ENCODE peak calls at places on chromosome 19, in four cellular contexts. N is fibroblast of lung; F is ovary; C is CD8-positive, alpha-beta T cell. E is an unnamed sample.

GRCh38 chr19:34841780-34842179 is 68.8 kb upstream of the ZNF599 start:
- DNase-seq in N (no peak), F (no peak), C (no peak), E (peak; percentile 35)

GRCh38 chr19:6374179-6374709 is 1.5 kb downstream of the PSPN start:
- DNase-seq in N (no peak), F (no peak), C (no peak), E (peak; percentile 49)

GRCh38 chr19:43667524-43668405 is 2.2 kb downstream of the PLAUR start:
- DNase-seq in N (no peak), F (peak; percentile 32), C (no peak), E (no peak)

GRCh38 chr19:52670046-52670445 is 31.9 kb upstream of the ZNF83 start:
- DNase-seq in N (no peak), F (no peak), C (no peak), E (no peak)

GRCh38 chr19:35509861-35510625 is 3.4 kb downstream of the DMKN start:
- DNase-seq in N (peak; percentile 22), F (peak; percentile 83), C (peak; percentile 56), E (peak; percentile 99)

GRCh38 chr19:51439021-51439465 is 19.2 kb downstream of the SIGLEC8 start:
- DNase-seq in N (peak; percentile 2), F (no peak), C (no peak), E (peak; percentile 65)

GRCh38 chr19:55304279-55304978 is 20.6 kb downstream of the BRSK1 start:
- DNase-seq in N (peak; percentile 24), F (no peak), C (no peak), E (peak; percentile 92)

GRCh38 chr19:51440846-51441409 is 17.3 kb downstream of the SIGLEC8 start:
- DNase-seq in N (no peak), F (no peak), C (no peak), E (no peak)

GRCh38 chr19:42412223-42412622 is 15.0 kb downstream of the LIPE start:
- DNase-seq in N (no peak), F (no peak), C (no peak), E (peak; percentile 83)

GRCh38 chr19:36101550-36102327 is 9.2 kb upstream of the OVOL3 start:
- DNase-seq in N (no peak), F (no peak), C (no peak), E (no peak)

GRCh38 chr19:3186891-3187661 is 1.3 kb downstream of the NCLN start:
- DNase-seq in N (no peak), F (no peak), C (no peak), E (peak; percentile 51)

GRCh38 chr19:3185482-3186376 is at the start of gene NCLN:
- DNase-seq in N (peak; percentile 95), F (peak; percentile 93), C (peak; percentile 91), E (peak; percentile 97)

GRCh38 chr19:3183721-3184641 is 1.7 kb upstream of the NCLN start:
- DNase-seq in N (no peak), F (no peak), C (no peak), E (no peak)

GRCh38 chr19:3186377-3186688 is 603 bp downstream of the NCLN start:
- DNase-seq in N (no peak), F (no peak), C (no peak), E (no peak)

DNA sequence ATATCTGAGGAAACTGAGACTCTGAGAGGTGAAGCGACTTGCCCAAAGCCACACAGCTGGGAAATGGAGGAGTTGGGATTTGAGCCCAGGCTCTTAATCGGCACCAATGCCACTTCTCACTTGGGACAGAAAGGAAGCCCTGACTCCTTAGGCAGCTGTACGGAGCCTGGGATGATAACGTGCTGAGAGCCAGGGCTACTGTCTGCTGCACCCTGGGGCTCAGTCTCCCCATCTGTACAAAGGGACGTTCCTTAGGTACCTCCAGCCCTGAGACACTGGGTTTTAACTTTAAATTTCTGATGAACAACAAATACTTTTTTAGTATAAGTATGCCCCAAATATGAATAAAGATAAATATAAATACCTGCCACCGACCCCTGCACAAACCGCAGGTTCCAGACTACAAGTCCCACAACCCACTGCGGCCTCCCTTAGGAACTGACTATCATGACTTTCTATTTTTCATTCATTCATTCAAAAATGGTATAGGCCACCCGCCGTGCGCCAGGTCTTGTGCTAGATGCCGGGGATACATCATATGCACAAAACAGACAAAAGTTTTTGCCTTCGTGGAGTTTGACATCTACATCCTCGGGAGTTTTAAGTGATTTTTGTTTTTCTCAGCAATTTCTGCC is 766 bp upstream of the NCLN start:
- DNase-seq in N (no peak), F (no peak), C (peak; percentile 50), E (peak; percentile 73)
- H3K4me3 ChIP-seq in N (peak overlapping the region; percentile 85), F (peak overlapping the region; percentile 87), C (peak overlapping the region; percentile 76), E (peak overlapping the region; percentile 95)

GRCh38 chr19:47778954-47779351 is 450 bp downstream of the SELENOW start:
- DNase-seq in N (no peak), F (peak; percentile 48), C (no peak), E (peak; percentile 67)

GRCh38 chr19:47781590-47782318 is 3.3 kb downstream of the SELENOW start:
- DNase-seq in N (no peak), F (peak; percentile 63), C (no peak), E (no peak)

GRCh38 chr19:47779524-47780214 is 1.2 kb downstream of the SELENOW start:
- DNase-seq in N (no peak), F (peak; percentile 61), C (no peak), E (no peak)

GRCh38 chr19:47778089-47778953 is at the start of gene SELENOW:
- DNase-seq in N (peak; percentile 64), F (peak; percentile 83), C (peak; percentile 55), E (peak; percentile 96)

DNA sequence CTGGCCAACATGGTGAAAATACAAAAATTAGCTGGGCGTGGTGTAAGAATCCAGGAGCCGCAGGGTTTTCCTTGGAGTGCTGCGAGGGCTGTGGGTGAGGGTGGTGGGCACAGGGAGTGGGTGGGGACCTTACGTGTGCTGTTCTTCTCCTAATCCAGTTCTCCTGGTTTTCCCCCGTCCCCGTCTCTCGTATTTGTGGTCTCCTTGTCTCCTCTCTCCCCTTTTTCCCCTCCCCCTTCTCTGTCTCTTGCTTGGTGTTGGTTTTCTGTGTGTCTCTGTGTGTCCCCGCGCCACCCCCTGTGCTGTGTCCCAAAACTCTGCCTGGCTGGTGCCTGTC is 1.7 kb downstream of the SELENOW start:
- DNase-seq in N (no peak), F (no peak), C (no peak), E (no peak)
- H3K36me3 ChIP-seq in N (peaks cover 12% of the 10 kb centered on the region), F (no peaks in the 10 kb centered on the region), C (no peaks in the 10 kb centered on the region), E (peaks cover 26% of the 10 kb centered on the region)

GRCh38 chr19:47130120-47130588 is 481 bp upstream of the SAE1 start:
- DNase-seq in N (no peak), F (no peak), C (no peak), E (no peak)
- H3K4me3 ChIP-seq in N (no peak overlapping the region), F (peak overlapping the region; percentile 83), C (peak overlapping the region; percentile 91), E (no peak overlapping the region)

GRCh38 chr19:19499272-19499995 is 15.9 kb downstream of the TSSK6 start:
- DNase-seq in N (no peak), F (no peak), C (no peak), E (no peak)
- H3K36me3 ChIP-seq in N (peaks cover 41% of the 10 kb centered on the region), F (no peaks in the 10 kb centered on the region), C (peaks cover 84% of the 10 kb centered on the region), E (peaks cover 36% of the 10 kb centered on the region)

GRCh38 chr19:53910170-53910518 is 1.1 kb downstream of the CACNG7 start:
- DNase-seq in N (no peak), F (no peak), C (no peak), E (peak; percentile 87)

GRCh38 chr19:53908933-53909415 is at the start of gene CACNG7:
- DNase-seq in N (no peak), F (no peak), C (no peak), E (peak; percentile 95)

GRCh38 chr19:53907690-53908089 is 1.4 kb upstream of the CACNG7 start:
- DNase-seq in N (no peak), F (no peak), C (no peak), E (no peak)

GRCh38 chr19:53908106-53908932 is 759 bp upstream of the CACNG7 start:
- DNase-seq in N (peak; percentile 40), F (peak; percentile 13), C (no peak), E (peak; percentile 93)

DNA sequence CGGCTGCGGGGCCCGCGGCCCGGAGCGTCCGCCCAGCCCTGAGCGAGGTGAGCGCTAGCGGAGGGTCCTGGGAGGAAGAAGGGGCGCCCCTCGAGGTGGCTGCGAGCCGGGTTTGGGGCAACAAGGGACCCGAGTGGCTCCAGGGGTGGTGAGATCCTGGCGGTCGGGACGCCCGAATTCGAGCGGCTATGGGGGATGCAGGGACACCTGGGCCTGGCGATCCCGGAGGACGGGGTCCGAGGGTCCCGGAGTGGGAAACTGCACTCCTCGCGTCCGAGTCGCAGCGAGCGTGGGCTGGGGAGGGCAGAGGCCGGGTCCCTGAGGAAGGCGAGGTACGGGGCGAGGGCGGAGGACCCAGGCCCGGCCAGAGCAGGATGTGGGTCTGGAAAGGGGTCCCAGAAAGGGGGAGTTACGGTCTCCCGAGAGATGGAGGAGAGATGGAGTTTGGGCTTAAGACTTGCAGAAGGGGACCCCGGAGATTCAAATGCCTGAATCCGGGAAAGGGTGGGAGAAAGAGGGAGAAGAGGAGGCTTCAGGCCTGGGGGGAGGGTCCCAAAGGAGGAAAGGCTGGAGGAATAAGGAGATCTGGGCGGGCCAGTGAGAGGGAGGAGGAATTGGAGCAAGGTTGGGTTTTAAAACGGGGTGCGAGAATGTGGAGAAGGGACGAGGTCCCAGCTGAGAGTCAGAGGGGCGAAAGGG is 542 bp downstream of the CACNG7 start:
- DNase-seq in N (no peak), F (no peak), C (no peak), E (peak; percentile 63)
- H3K4me3 ChIP-seq in N (no peak overlapping the region), F (no peak overlapping the region), C (no peak overlapping the region), E (peak overlapping the region; percentile 66)